ENCODE peak calls at places on chromosomes 3 and 15, in seven cellular contexts. One of them, this sample, is unnamed.

GRCh38 chr3:13548696-13549512 is at the start of gene FBLN2:
- DNase-seq in posterior cingulate gyrus: no peak
- DNase-seq in mesothelial cell of epicardium: peak; percentile 57
- DNase-seq in ELR: peak; percentile 79
- DNase-seq in H7: peak; percentile 100
- DNase-seq in dermis microvascular lymphatic vessel endothelial cell: no peak
- DNase-seq in activated T-cell treated with anti-CD3 and anti-CD28 coated beads for 1 hour: no peak
- DNase-seq in this sample: no peak

GRCh38 chr15:68479406-68479805 is 47.4 kb upstream of the ITGA11 start:
- DNase-seq in posterior cingulate gyrus: no peak
- DNase-seq in mesothelial cell of epicardium: no peak
- DNase-seq in ELR: no peak
- DNase-seq in H7: no peak
- DNase-seq in dermis microvascular lymphatic vessel endothelial cell: no peak
- DNase-seq in activated T-cell treated with anti-CD3 and anti-CD28 coated beads for 1 hour: no peak
- DNase-seq in this sample: no peak

GRCh38 chr15:45448516-45448915 is 70.2 kb upstream of the GATM start:
- DNase-seq in posterior cingulate gyrus: no peak
- DNase-seq in mesothelial cell of epicardium: no peak
- DNase-seq in ELR: no peak
- DNase-seq in H7: peak; percentile 57
- DNase-seq in dermis microvascular lymphatic vessel endothelial cell: no peak
- DNase-seq in activated T-cell treated with anti-CD3 and anti-CD28 coated beads for 1 hour: no peak
- DNase-seq in this sample: no peak

GRCh38 chr3:108966773-108967172 is 13.1 kb upstream of the GUCA1C start:
- DNase-seq in posterior cingulate gyrus: no peak
- DNase-seq in mesothelial cell of epicardium: no peak
- DNase-seq in ELR: no peak
- DNase-seq in H7: no peak
- DNase-seq in dermis microvascular lymphatic vessel endothelial cell: no peak
- DNase-seq in activated T-cell treated with anti-CD3 and anti-CD28 coated beads for 1 hour: no peak
- DNase-seq in this sample: no peak

GRCh38 chr3:146058241-146058640 is 102.7 kb downstream of the PLOD2 start:
- DNase-seq in posterior cingulate gyrus: no peak
- DNase-seq in mesothelial cell of epicardium: no peak
- DNase-seq in ELR: no peak
- DNase-seq in H7: no peak
- DNase-seq in dermis microvascular lymphatic vessel endothelial cell: no peak
- DNase-seq in activated T-cell treated with anti-CD3 and anti-CD28 coated beads for 1 hour: no peak
- DNase-seq in this sample: no peak

GRCh38 chr15:45095661-45096060 is 18.3 kb downstream of the DUOX2 start:
- DNase-seq in posterior cingulate gyrus: no peak
- DNase-seq in mesothelial cell of epicardium: no peak
- DNase-seq in ELR: no peak
- DNase-seq in H7: no peak
- DNase-seq in dermis microvascular lymphatic vessel endothelial cell: no peak
- DNase-seq in activated T-cell treated with anti-CD3 and anti-CD28 coated beads for 1 hour: no peak
- DNase-seq in this sample: no peak

GRCh38 chr15:33374181-33375006 is 63.6 kb downstream of the RYR3 start:
- DNase-seq in posterior cingulate gyrus: no peak
- DNase-seq in mesothelial cell of epicardium: no peak
- DNase-seq in ELR: no peak
- DNase-seq in H7: no peak
- DNase-seq in dermis microvascular lymphatic vessel endothelial cell: no peak
- DNase-seq in activated T-cell treated with anti-CD3 and anti-CD28 coated beads for 1 hour: no peak
- DNase-seq in this sample: no peak

GRCh38 chr3:134004841-134005240 is 24.9 kb downstream of the SLCO2A1 start:
- DNase-seq in posterior cingulate gyrus: no peak
- DNase-seq in mesothelial cell of epicardium: no peak
- DNase-seq in ELR: no peak
- DNase-seq in H7: no peak
- DNase-seq in dermis microvascular lymphatic vessel endothelial cell: no peak
- DNase-seq in activated T-cell treated with anti-CD3 and anti-CD28 coated beads for 1 hour: no peak
- DNase-seq in this sample: no peak

GRCh38 chr3:152071924-152072323 is 196.8 kb upstream of the MBNL1 start:
- DNase-seq in posterior cingulate gyrus: no peak
- DNase-seq in mesothelial cell of epicardium: no peak
- DNase-seq in ELR: peak; percentile 69
- DNase-seq in H7: peak; percentile 26
- DNase-seq in dermis microvascular lymphatic vessel endothelial cell: peak; percentile 25
- DNase-seq in activated T-cell treated with anti-CD3 and anti-CD28 coated beads for 1 hour: no peak
- DNase-seq in this sample: peak; percentile 21

GRCh38 chr3:64259646-64260045 is 34.4 kb upstream of the PRICKLE2 start:
- DNase-seq in posterior cingulate gyrus: no peak
- DNase-seq in mesothelial cell of epicardium: no peak
- DNase-seq in ELR: no peak
- DNase-seq in H7: no peak
- DNase-seq in dermis microvascular lymphatic vessel endothelial cell: no peak
- DNase-seq in activated T-cell treated with anti-CD3 and anti-CD28 coated beads for 1 hour: no peak
- DNase-seq in this sample: no peak

GRCh38 chr3:66803706-66804496 is 194.2 kb upstream of the KBTBD8 start:
- DNase-seq in posterior cingulate gyrus: no peak
- DNase-seq in mesothelial cell of epicardium: no peak
- DNase-seq in ELR: no peak
- DNase-seq in H7: no peak
- DNase-seq in dermis microvascular lymphatic vessel endothelial cell: no peak
- DNase-seq in activated T-cell treated with anti-CD3 and anti-CD28 coated beads for 1 hour: no peak
- DNase-seq in this sample: no peak

GRCh38 chr3:151561878-151562277 is 101.0 kb upstream of the IGSF10 start:
- DNase-seq in posterior cingulate gyrus: no peak
- DNase-seq in mesothelial cell of epicardium: no peak
- DNase-seq in ELR: no peak
- DNase-seq in H7: no peak
- DNase-seq in dermis microvascular lymphatic vessel endothelial cell: no peak
- DNase-seq in activated T-cell treated with anti-CD3 and anti-CD28 coated beads for 1 hour: no peak
- DNase-seq in this sample: no peak

GRCh38 chr3:59212128-59212764 is 162.4 kb upstream of the CFAP20DC start:
- DNase-seq in posterior cingulate gyrus: no peak
- DNase-seq in mesothelial cell of epicardium: no peak
- DNase-seq in ELR: peak; percentile 42
- DNase-seq in H7: peak; percentile 33
- DNase-seq in dermis microvascular lymphatic vessel endothelial cell: no peak
- DNase-seq in activated T-cell treated with anti-CD3 and anti-CD28 coated beads for 1 hour: no peak
- DNase-seq in this sample: peak; percentile 1

GRCh38 chr3:55481067-55481917 is 5.8 kb downstream of the WNT5A start:
- DNase-seq in posterior cingulate gyrus: no peak
- DNase-seq in mesothelial cell of epicardium: no peak
- DNase-seq in ELR: peak; percentile 80
- DNase-seq in H7: peak; percentile 83
- DNase-seq in dermis microvascular lymphatic vessel endothelial cell: no peak
- DNase-seq in activated T-cell treated with anti-CD3 and anti-CD28 coated beads for 1 hour: no peak
- DNase-seq in this sample: peak; percentile 83

GRCh38 chr3:195003893-195004289 is 267.1 kb downstream of the XXYLT1 start:
- DNase-seq in posterior cingulate gyrus: no peak
- DNase-seq in mesothelial cell of epicardium: no peak
- DNase-seq in ELR: no peak
- DNase-seq in H7: no peak
- DNase-seq in dermis microvascular lymphatic vessel endothelial cell: no peak
- DNase-seq in activated T-cell treated with anti-CD3 and anti-CD28 coated beads for 1 hour: no peak
- DNase-seq in this sample: no peak

GRCh38 chr3:159237221-159237620 is 435.4 kb downstream of the MFSD1 start:
- DNase-seq in posterior cingulate gyrus: no peak
- DNase-seq in mesothelial cell of epicardium: no peak
- DNase-seq in ELR: peak; percentile 26
- DNase-seq in H7: no peak
- DNase-seq in dermis microvascular lymphatic vessel endothelial cell: no peak
- DNase-seq in activated T-cell treated with anti-CD3 and anti-CD28 coated beads for 1 hour: no peak
- DNase-seq in this sample: no peak

GRCh38 chr3:171350364-171350763 is 109.8 kb downstream of the TNIK start:
- DNase-seq in posterior cingulate gyrus: no peak
- DNase-seq in mesothelial cell of epicardium: no peak
- DNase-seq in ELR: no peak
- DNase-seq in H7: no peak
- DNase-seq in dermis microvascular lymphatic vessel endothelial cell: no peak
- DNase-seq in activated T-cell treated with anti-CD3 and anti-CD28 coated beads for 1 hour: no peak
- DNase-seq in this sample: no peak

GRCh38 chr15:71116366-71116765 is 1.1 kb downstream of the THSD4 start:
- DNase-seq in posterior cingulate gyrus: no peak
- DNase-seq in mesothelial cell of epicardium: no peak
- DNase-seq in ELR: peak; percentile 39
- DNase-seq in H7: peak; percentile 42
- DNase-seq in dermis microvascular lymphatic vessel endothelial cell: no peak
- DNase-seq in activated T-cell treated with anti-CD3 and anti-CD28 coated beads for 1 hour: no peak
- DNase-seq in this sample: no peak

GRCh38 chr3:5217824-5218595 is 30.5 kb downstream of the EDEM1 start:
- DNase-seq in posterior cingulate gyrus: no peak
- DNase-seq in mesothelial cell of epicardium: no peak
- DNase-seq in ELR: no peak
- DNase-seq in H7: no peak
- DNase-seq in dermis microvascular lymphatic vessel endothelial cell: no peak
- DNase-seq in activated T-cell treated with anti-CD3 and anti-CD28 coated beads for 1 hour: no peak
- DNase-seq in this sample: no peak

GRCh38 chr3:24401090-24401810 is 93.4 kb downstream of the THRB start:
- DNase-seq in posterior cingulate gyrus: no peak
- DNase-seq in mesothelial cell of epicardium: no peak
- DNase-seq in ELR: no peak
- DNase-seq in H7: no peak
- DNase-seq in dermis microvascular lymphatic vessel endothelial cell: no peak
- DNase-seq in activated T-cell treated with anti-CD3 and anti-CD28 coated beads for 1 hour: no peak
- DNase-seq in this sample: no peak

GRCh38 chr3:13508496-13508895 is 28.4 kb downstream of the HDAC11 start:
- DNase-seq in posterior cingulate gyrus: no peak
- DNase-seq in mesothelial cell of epicardium: no peak
- DNase-seq in ELR: no peak
- DNase-seq in H7: peak; percentile 42
- DNase-seq in dermis microvascular lymphatic vessel endothelial cell: no peak
- DNase-seq in activated T-cell treated with anti-CD3 and anti-CD28 coated beads for 1 hour: no peak
- DNase-seq in this sample: no peak

GRCh38 chr3:98726084-98726483 is 37.1 kb upstream of the ST3GAL6 start:
- DNase-seq in posterior cingulate gyrus: no peak
- DNase-seq in mesothelial cell of epicardium: no peak
- DNase-seq in ELR: peak; percentile 45
- DNase-seq in H7: no peak
- DNase-seq in dermis microvascular lymphatic vessel endothelial cell: no peak
- DNase-seq in activated T-cell treated with anti-CD3 and anti-CD28 coated beads for 1 hour: no peak
- DNase-seq in this sample: no peak

GRCh38 chr3:177322846-177323245 is 125.6 kb upstream of the TBL1XR1 start:
- DNase-seq in posterior cingulate gyrus: no peak
- DNase-seq in mesothelial cell of epicardium: no peak
- DNase-seq in ELR: no peak
- DNase-seq in H7: no peak
- DNase-seq in dermis microvascular lymphatic vessel endothelial cell: no peak
- DNase-seq in activated T-cell treated with anti-CD3 and anti-CD28 coated beads for 1 hour: no peak
- DNase-seq in this sample: no peak

GRCh38 chr3:192851821-192852352 is 65.8 kb downstream of the MB21D2 start:
- DNase-seq in posterior cingulate gyrus: no peak
- DNase-seq in mesothelial cell of epicardium: no peak
- DNase-seq in ELR: peak; percentile 85
- DNase-seq in H7: no peak
- DNase-seq in dermis microvascular lymphatic vessel endothelial cell: no peak
- DNase-seq in activated T-cell treated with anti-CD3 and anti-CD28 coated beads for 1 hour: no peak
- DNase-seq in this sample: no peak

GRCh38 chr3:42544492-42545283 is 37.1 kb downstream of the SEC22C start:
- DNase-seq in posterior cingulate gyrus: no peak
- DNase-seq in mesothelial cell of epicardium: no peak
- DNase-seq in ELR: peak; percentile 14
- DNase-seq in H7: peak; percentile 40
- DNase-seq in dermis microvascular lymphatic vessel endothelial cell: no peak
- DNase-seq in activated T-cell treated with anti-CD3 and anti-CD28 coated beads for 1 hour: no peak
- DNase-seq in this sample: no peak

GRCh38 chr3:141407043-141407442 is 38.7 kb downstream of the ZBTB38 start:
- DNase-seq in posterior cingulate gyrus: no peak
- DNase-seq in mesothelial cell of epicardium: no peak
- DNase-seq in ELR: peak; percentile 100
- DNase-seq in H7: no peak
- DNase-seq in dermis microvascular lymphatic vessel endothelial cell: no peak
- DNase-seq in activated T-cell treated with anti-CD3 and anti-CD28 coated beads for 1 hour: no peak
- DNase-seq in this sample: peak; percentile 85

GRCh38 chr15:96494530-96494929 is 164.0 kb downstream of the NR2F2 start:
- DNase-seq in posterior cingulate gyrus: no peak
- DNase-seq in mesothelial cell of epicardium: no peak
- DNase-seq in ELR: no peak
- DNase-seq in H7: no peak
- DNase-seq in dermis microvascular lymphatic vessel endothelial cell: no peak
- DNase-seq in activated T-cell treated with anti-CD3 and anti-CD28 coated beads for 1 hour: no peak
- DNase-seq in this sample: no peak

GRCh38 chr15:64224508-64224907 is 61.7 kb upstream of the PPIB start:
- DNase-seq in posterior cingulate gyrus: no peak
- DNase-seq in mesothelial cell of epicardium: no peak
- DNase-seq in ELR: no peak
- DNase-seq in H7: no peak
- DNase-seq in dermis microvascular lymphatic vessel endothelial cell: peak; percentile 48
- DNase-seq in activated T-cell treated with anti-CD3 and anti-CD28 coated beads for 1 hour: no peak
- DNase-seq in this sample: no peak

GRCh38 chr15:66294157-66294931 is 976 bp downstream of the DIS3L start:
- DNase-seq in posterior cingulate gyrus: no peak
- DNase-seq in mesothelial cell of epicardium: no peak
- DNase-seq in ELR: peak; percentile 93
- DNase-seq in H7: no peak
- DNase-seq in dermis microvascular lymphatic vessel endothelial cell: peak; percentile 14
- DNase-seq in activated T-cell treated with anti-CD3 and anti-CD28 coated beads for 1 hour: no peak
- DNase-seq in this sample: no peak

GRCh38 chr3:167740961-167741587 is 5.6 kb downstream of the SERPINI1 start:
- DNase-seq in posterior cingulate gyrus: peak; percentile 18
- DNase-seq in mesothelial cell of epicardium: no peak
- DNase-seq in ELR: peak; percentile 60
- DNase-seq in H7: peak; percentile 24
- DNase-seq in dermis microvascular lymphatic vessel endothelial cell: no peak
- DNase-seq in activated T-cell treated with anti-CD3 and anti-CD28 coated beads for 1 hour: peak; percentile 24
- DNase-seq in this sample: no peak

GRCh38 chr3:196772897-196773296 is 33.2 kb downstream of the PAK2 start:
- DNase-seq in posterior cingulate gyrus: no peak
- DNase-seq in mesothelial cell of epicardium: no peak
- DNase-seq in ELR: no peak
- DNase-seq in H7: no peak
- DNase-seq in dermis microvascular lymphatic vessel endothelial cell: no peak
- DNase-seq in activated T-cell treated with anti-CD3 and anti-CD28 coated beads for 1 hour: no peak
- DNase-seq in this sample: no peak